ENCODE peak calls at places on chromosomes 12 and 14, in six cellular contexts. O is mucosa of descending colon, R is NCI-H345, G is fibroblast of pulmonary artery, C is EL, T is D341Med. Y is an unnamed sample.

GRCh38 chr14:85350667-85351066 is 179.3 kb upstream of the FLRT2 start:
- DNase-seq in O (no peak), R (no peak), G (no peak), C (no peak), T (no peak), Y (no peak)

GRCh38 chr12:8887285-8887715 is 27.0 kb upstream of the PHC1 start:
- DNase-seq in O (no peak), R (no peak), G (peak), C (no peak), T (no peak), Y (peak)

GRCh38 chr12:110639336-110640178 is 25.6 kb downstream of the TCTN1 start:
- DNase-seq in O (no peak), R (no peak), G (peak), C (peak), T (no peak), Y (peak)

GRCh38 chr12:89947437-89948265 is 239.0 kb upstream of the ATP2B1 start:
- DNase-seq in O (no peak), R (no peak), G (peak), C (peak), T (no peak), Y (peak)

GRCh38 chr12:28759334-28759733 is 389.7 kb upstream of the FAR2 start:
- DNase-seq in O (no peak), R (no peak), G (peak), C (no peak), T (no peak), Y (no peak)

GRCh38 chr14:59529189-59529588 is 44.9 kb downstream of the JKAMP start:
- DNase-seq in O (no peak), R (no peak), G (no peak), C (no peak), T (no peak), Y (peak)

GRCh38 chr12:105444809-105445102 is 114.3 kb downstream of the C12orf75 start:
- DNase-seq in O (no peak), R (no peak), G (peak), C (peak), T (no peak), Y (no peak)

GRCh38 chr12:109111775-109112491 is 4.5 kb upstream of the ACACB start:
- DNase-seq in O (peak), R (no peak), G (peak), C (peak), T (peak), Y (peak)

GRCh38 chr12:16150290-16150689 is 127.2 kb downstream of the SLC15A5 start:
- DNase-seq in O (no peak), R (no peak), G (no peak), C (no peak), T (no peak), Y (no peak)

GRCh38 chr12:49809369-49810158 is 18.6 kb downstream of the NCKAP5L start:
- DNase-seq in O (no peak), R (no peak), G (no peak), C (no peak), T (no peak), Y (peak)

GRCh38 chr12:95988506-95989275 is 7.5 kb downstream of the HAL start:
- DNase-seq in O (no peak), R (no peak), G (no peak), C (no peak), T (no peak), Y (no peak)

GRCh38 chr14:33794791-33795300 is 156.0 kb downstream of the EGLN3 start:
- DNase-seq in O (no peak), R (no peak), G (peak), C (peak), T (no peak), Y (no peak)

GRCh38 chr14:93100570-93100969 is 15.2 kb downstream of the ITPK1 start:
- DNase-seq in O (no peak), R (no peak), G (no peak), C (no peak), T (no peak), Y (no peak)

GRCh38 chr12:7369274-7369729 is 65.4 kb downstream of the ACSM4 start:
- DNase-seq in O (no peak), R (no peak), G (peak), C (peak), T (no peak), Y (no peak)

GRCh38 chr14:54762296-54762695 is 140.3 kb downstream of the GCH1 start:
- DNase-seq in O (no peak), R (no peak), G (peak), C (no peak), T (no peak), Y (peak)

GRCh38 chr14:50003213-50004021 is 110.5 kb downstream of the ARF6 start:
- DNase-seq in O (peak), R (peak), G (peak), C (peak), T (peak), Y (peak)

GRCh38 chr12:9872743-9873142 is 3.6 kb upstream of the CLEC2B start:
- DNase-seq in O (no peak), R (no peak), G (no peak), C (no peak), T (no peak), Y (no peak)

GRCh38 chr12:102063066-102063465 is 1.3 kb upstream of the WASHC3 start:
- DNase-seq in O (no peak), R (no peak), G (no peak), C (peak), T (no peak), Y (no peak)

GRCh38 chr12:90909069-90909676 is 45.8 kb downstream of the CCER1 start:
- DNase-seq in O (no peak), R (peak), G (peak), C (peak), T (peak), Y (peak)

GRCh38 chr12:11879306-11879705 is 191.4 kb upstream of the BCL2L14 start:
- DNase-seq in O (no peak), R (no peak), G (peak), C (peak), T (no peak), Y (peak)

GRCh38 chr12:32005496-32006125 is 46.4 kb downstream of the RESF1 start:
- DNase-seq in O (no peak), R (no peak), G (no peak), C (no peak), T (peak), Y (peak)

GRCh38 chr12:41409628-41410027 is 221.5 kb downstream of the PDZRN4 start:
- DNase-seq in O (no peak), R (no peak), G (no peak), C (no peak), T (no peak), Y (no peak)

GRCh38 chr14:75176142-75176820 is at the start of gene TMED10:
- DNase-seq in O (peak), R (peak), G (peak), C (peak), T (peak), Y (peak)

GRCh38 chr12:48041591-48042423 is 37.5 kb upstream of the COL2A1 start:
- DNase-seq in O (no peak), R (no peak), G (no peak), C (no peak), T (no peak), Y (no peak)

GRCh38 chr14:91108941-91109611 is 4.8 kb upstream of the DGLUCY start:
- DNase-seq in O (peak), R (no peak), G (peak), C (peak), T (no peak), Y (no peak)

GRCh38 chr14:104143071-104143470 is 4.7 kb downstream of the KIF26A start:
- DNase-seq in O (peak), R (no peak), G (no peak), C (no peak), T (no peak), Y (no peak)

GRCh38 chr14:104751539-104752337 is 1.2 kb upstream of the SIVA1 start:
- DNase-seq in O (peak), R (no peak), G (no peak), C (no peak), T (no peak), Y (peak)

GRCh38 chr12:62738105-62738504 is 196.8 kb downstream of the PPM1H start:
- DNase-seq in O (no peak), R (no peak), G (no peak), C (no peak), T (no peak), Y (no peak)

GRCh38 chr14:85587152-85587697 is 57.3 kb downstream of the FLRT2 start:
- DNase-seq in O (no peak), R (no peak), G (peak), C (peak), T (no peak), Y (peak)

GRCh38 chr12:57131896-57132744 is 3.8 kb downstream of the LRP1 start:
- DNase-seq in O (no peak), R (no peak), G (no peak), C (peak), T (no peak), Y (no peak)

GRCh38 chr14:92906823-92907222 is 16.1 kb upstream of the CHGA start:
- DNase-seq in O (no peak), R (no peak), G (no peak), C (no peak), T (peak), Y (no peak)

GRCh38 chr12:20345866-20346265 is 22.5 kb upstream of the PDE3A start:
- DNase-seq in O (no peak), R (no peak), G (peak), C (no peak), T (no peak), Y (no peak)

GRCh38 chr14:65132855-65133254 is 30.5 kb upstream of the MAX start:
- DNase-seq in O (peak), R (no peak), G (no peak), C (no peak), T (no peak), Y (peak)

GRCh38 chr12:96425321-96425720 is 25.1 kb upstream of the CDK17 start:
- DNase-seq in O (no peak), R (no peak), G (peak), C (peak), T (no peak), Y (peak)

GRCh38 chr14:91387135-91387849 is 30.3 kb downstream of the CCDC88C start:
- DNase-seq in O (peak), R (no peak), G (peak), C (no peak), T (no peak), Y (no peak)

GRCh38 chr14:66813636-66814035 is 305.7 kb downstream of the GPHN start:
- DNase-seq in O (no peak), R (no peak), G (no peak), C (no peak), T (no peak), Y (no peak)

Y was measured in fibroblast of villous mesenchyme.